ENCODE peak calls at places on chromosomes 2 and 18, in six cellular contexts. R, A, X, F, L and M are unnamed samples.

GRCh38 chr18:54004828-54005227 is 219.6 kb downstream of the MBD2 start:
- DNase-seq in R (no peak), A (no peak), X (no peak), F (no peak), L (no peak), M (no peak)

GRCh38 chr2:83471708-83472107 is 987.4 kb downstream of the SUCLG1 start:
- DNase-seq in R (no peak), A (no peak), X (peak; percentile 82), F (no peak), L (no peak), M (no peak)

GRCh38 chr2:9647884-9648283 is 17.1 kb upstream of the YWHAQ start:
- DNase-seq in R (no peak), A (no peak), X (no peak), F (no peak), L (no peak), M (no peak)

GRCh38 chr18:67104700-67105284 is 411.7 kb downstream of the DSEL start:
- DNase-seq in R (peak; percentile 58), A (peak; percentile 65), X (peak; percentile 86), F (peak; percentile 2), L (no peak), M (peak; percentile 45)

GRCh38 chr18:46378126-46378863 is 274.1 kb downstream of the HAUS1 start:
- DNase-seq in R (no peak), A (no peak), X (no peak), F (no peak), L (no peak), M (no peak)

GRCh38 chr2:48699377-48699951 is 56.1 kb downstream of the LHCGR start:
- DNase-seq in R (no peak), A (no peak), X (no peak), F (no peak), L (no peak), M (no peak)

GRCh38 chr18:44601447-44601846 is 79.2 kb upstream of the SETBP1 start:
- DNase-seq in R (peak; percentile 95), A (no peak), X (no peak), F (no peak), L (no peak), M (no peak)

GRCh38 chr18:40041951-40042350 is 1913.1 kb upstream of the PIK3C3 start:
- DNase-seq in R (no peak), A (no peak), X (no peak), F (no peak), L (no peak), M (peak; percentile 26)

GRCh38 chr2:112229365-112229764 is 25.5 kb downstream of the ZC3H8 start:
- DNase-seq in R (peak; percentile 66), A (no peak), X (peak; percentile 4), F (no peak), L (no peak), M (no peak)

GRCh38 chr18:31170335-31170734 is 7.7 kb upstream of the DSC1 start:
- DNase-seq in R (no peak), A (no peak), X (no peak), F (no peak), L (no peak), M (no peak)